ENCODE peak calls at places on chromosomes 11 and 22, in four cellular contexts. R is endothelial cell of umbilical vein, W is foreskin keratinocyte, U is Peyer's patch. L is an unnamed sample.

GRCh38 chr11:128686045-128686741 is 7.7 kb upstream of the FLI1 start:
- DNase-seq in W (no peak), R (no peak), U (peak), L (no peak)

GRCh38 chr22:22346401-22347107 is 102.0 kb downstream of the VPREB1 start:
- DNase-seq in U (no peak), W (no peak), R (no peak), L (no peak)

GRCh38 chr11:20116825-20117224 is 43.5 kb downstream of the DBX1 start:
- DNase-seq in R (no peak), W (no peak), U (no peak), L (no peak)

GRCh38 chr11:1959786-1960185 is 12.7 kb downstream of the MRPL23 start:
- DNase-seq in W (no peak), R (no peak), U (no peak), L (peak)

GRCh38 chr11:31801298-31801702 is 9.8 kb downstream of the PAX6 start:
- DNase-seq in U (no peak), R (no peak), W (no peak), L (no peak)

GRCh38 chr11:70603064-70603755 is 204.9 kb downstream of the CTTN start:
- DNase-seq in R (no peak), W (no peak), U (no peak), L (no peak)

GRCh38 chr11:104164028-104164520 is at the start of gene PDGFD:
- DNase-seq in W (peak), R (peak), U (peak), L (peak)

GRCh38 chr11:117931971-117932370 is 2.8 kb upstream of the TMPRSS13 start:
- DNase-seq in R (no peak), W (no peak), U (peak), L (no peak)

GRCh38 chr22:17655289-17655688 is 16.7 kb downstream of the BCL2L13 start:
- DNase-seq in U (no peak), W (no peak), R (no peak), L (no peak)

GRCh38 chr11:28338371-28338770 is 230.2 kb downstream of the METTL15 start:
- DNase-seq in W (no peak), R (no peak), U (no peak), L (no peak)

GRCh38 chr11:15958939-15959338 is 397.4 kb downstream of the SOX6 start:
- DNase-seq in W (no peak), R (no peak), U (no peak), L (no peak)

GRCh38 chr11:112366012-112366411 is 105.4 kb upstream of the PLET1 start:
- DNase-seq in W (no peak), U (no peak), R (no peak), L (no peak)

GRCh38 chr22:20237480-20238440 is 30.4 kb downstream of the RTN4R start:
- DNase-seq in U (no peak), W (no peak), R (no peak), L (no peak)

GRCh38 chr11:131815631-131816030 is 445.2 kb downstream of the NTM start:
- DNase-seq in R (no peak), W (no peak), U (no peak), L (no peak)

GRCh38 chr11:58392741-58393140 is 13.9 kb downstream of the OR5B3 start:
- DNase-seq in U (no peak), R (peak), W (peak), L (no peak)

GRCh38 chr11:78420796-78421209 is 3.2 kb upstream of the GAB2 start:
- DNase-seq in W (no peak), U (no peak), R (peak), L (no peak)

GRCh38 chr11:60992842-60993409 is 21.4 kb downstream of the CD6 start:
- DNase-seq in U (peak), R (no peak), W (no peak), L (no peak)

GRCh38 chr11:76251576-76251975 is 45.3 kb upstream of the WNT11 start:
- DNase-seq in W (no peak), R (no peak), U (no peak), L (no peak)

GRCh38 chr11:19777032-19777341 is 64.3 kb downstream of the NAV2 start:
- DNase-seq in R (no peak), W (no peak), U (no peak), L (no peak)

GRCh38 chr11:120354068-120354467 is 17.9 kb downstream of the ARHGEF12 start:
- DNase-seq in U (no peak), R (no peak), W (no peak), L (no peak)
- TF ChIP-seq CTCF in U (no peak), R (no peak), W (no peak), L (no peak)

DNA sequence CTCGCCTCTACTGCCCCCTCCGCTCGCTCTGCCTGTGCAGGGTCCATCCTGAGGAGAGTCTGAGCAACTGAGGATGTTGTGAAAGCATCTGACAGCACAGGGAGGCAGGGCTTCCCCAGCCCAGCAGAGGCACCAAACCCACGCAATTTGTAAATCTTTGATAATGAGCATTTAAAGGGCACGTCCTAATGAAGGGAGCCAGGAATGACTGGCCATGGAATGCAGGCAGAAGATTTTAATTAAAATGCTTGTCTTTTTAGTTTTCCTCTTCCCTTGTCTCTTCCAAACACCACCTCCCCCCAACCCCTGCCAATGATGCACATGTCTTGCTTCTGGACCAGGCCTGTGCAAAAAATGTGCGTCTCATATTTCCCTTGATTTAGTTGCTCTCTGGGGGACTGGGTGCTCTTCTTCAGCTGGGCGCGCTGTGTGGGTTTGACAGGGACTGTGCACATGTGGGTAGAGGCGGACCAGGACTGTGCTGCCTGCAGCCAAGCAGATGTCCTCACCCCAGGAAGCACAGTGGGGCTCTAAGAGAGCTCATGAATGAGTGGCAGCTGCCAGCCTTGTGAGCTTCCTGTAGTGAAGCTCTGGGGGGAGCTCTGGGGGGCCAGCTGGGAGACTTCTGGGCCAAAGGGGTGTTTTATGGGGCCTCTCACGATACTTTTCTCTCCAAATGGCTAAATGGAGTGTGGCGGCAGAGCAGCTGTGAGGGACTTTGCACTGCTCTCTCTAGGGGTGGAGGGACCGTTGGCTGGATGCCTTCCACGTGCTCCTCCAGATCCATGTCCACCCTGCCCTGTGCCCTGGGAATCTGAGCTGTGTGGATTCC is 273.5 kb downstream of the ST3GAL4 start:
- DNase-seq in R (no peak), U (no peak), W (no peak), L (no peak)
- TF ChIP-seq CTCF in R (no peak), U (no peak), W (no peak), L (no peak)

GRCh38 chr11:44303401-44303938 is 6.5 kb downstream of the ALX4 start:
- DNase-seq in R (no peak), U (no peak), W (no peak), L (no peak)
- TF ChIP-seq CTCF in R (no peak), U (no peak), W (no peak), L (no peak)

DNA sequence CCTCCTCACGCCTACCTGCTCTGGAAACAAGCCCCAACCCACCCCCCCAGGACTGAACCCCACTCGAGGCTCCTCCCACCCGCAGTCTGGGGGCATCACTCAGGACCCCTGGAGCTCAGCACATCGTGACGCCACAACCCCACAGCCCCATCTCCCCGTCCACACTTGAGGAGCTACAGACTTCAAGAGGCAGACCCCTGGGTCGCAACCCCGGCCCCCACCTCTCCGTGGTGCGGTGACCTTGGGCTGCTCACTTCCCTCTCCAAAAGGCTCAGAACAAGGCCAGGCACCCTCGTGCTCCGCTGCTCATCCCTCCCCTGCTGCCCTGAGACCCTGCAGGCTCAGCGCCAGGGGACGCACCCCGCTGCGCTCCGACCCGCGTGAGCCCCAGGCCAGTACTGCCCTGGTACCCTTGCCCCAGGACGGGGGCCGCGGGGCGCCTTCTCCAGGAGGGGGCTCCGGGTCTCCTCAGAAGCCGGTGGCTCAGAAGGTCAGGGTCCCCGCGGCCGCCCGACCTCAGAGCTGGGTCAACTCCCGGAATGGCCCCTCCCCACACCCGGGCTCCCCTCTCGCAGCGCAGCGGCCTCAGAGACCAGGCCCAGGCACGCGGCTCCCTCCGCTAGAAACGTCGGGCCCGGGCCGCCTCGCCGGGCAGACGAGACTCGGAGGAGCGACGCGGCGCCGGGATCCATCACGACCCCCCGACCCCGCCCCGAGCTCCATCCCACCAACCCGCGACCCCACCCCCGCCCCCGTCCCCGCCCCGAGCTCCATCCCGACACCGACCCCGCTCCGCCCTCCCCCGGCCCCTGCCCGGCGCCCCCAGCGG is 614 bp downstream of the GATD1 start:
- DNase-seq in U (no peak), W (no peak), R (peak), L (no peak)
- TF ChIP-seq CTCF in U (no peak), W (peak), R (no peak), L (no peak)

GRCh38 chr11:68690671-68691401 is 6.5 kb downstream of the GAL start:
- DNase-seq in R (no peak), U (no peak), W (no peak), L (peak)
- TF ChIP-seq CTCF in R (no peak), U (no peak), W (peak), L (no peak)

GRCh38 chr11:102831128-102831708 is 12.2 kb downstream of the MMP3 start:
- DNase-seq in R (peak), W (no peak), U (peak), L (no peak)
- TF ChIP-seq CTCF in R (peak), W (peak), U (peak), L (no peak)

GRCh38 chr11:108556019-108556418 is 37.5 kb downstream of the EXPH5 start:
- DNase-seq in W (no peak), U (no peak), R (no peak), L (no peak)

GRCh38 chr11:108558222-108558621 is 35.3 kb downstream of the EXPH5 start:
- DNase-seq in W (no peak), R (no peak), U (no peak), L (no peak)

GRCh38 chr11:108561535-108561991 is 32.0 kb downstream of the EXPH5 start:
- DNase-seq in U (no peak), R (no peak), W (no peak), L (no peak)

GRCh38 chr11:108559904-108560303 is 33.7 kb downstream of the EXPH5 start:
- DNase-seq in W (no peak), U (no peak), R (no peak), L (no peak)

DNA sequence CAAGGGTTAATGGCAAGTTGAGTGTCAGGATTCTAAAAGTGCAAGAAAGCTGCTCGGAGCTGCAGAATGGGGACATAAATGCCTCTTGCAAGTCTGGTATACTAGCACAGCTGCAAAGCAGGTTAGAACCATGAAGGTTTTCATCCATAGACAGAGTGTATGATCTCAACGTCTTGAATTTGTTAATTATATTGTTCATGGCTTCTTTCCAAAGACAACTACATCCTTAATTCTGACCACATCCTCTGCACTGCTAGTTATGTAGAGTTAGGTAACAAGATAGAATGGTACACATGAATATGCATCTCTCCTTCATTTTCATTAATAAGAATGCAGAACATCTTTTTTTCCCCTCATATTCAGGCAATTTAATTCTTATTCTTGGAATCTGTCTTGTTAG is 34.2 kb downstream of the EXPH5 start:
- DNase-seq in R (no peak), W (no peak), U (no peak), L (no peak)
- TF ChIP-seq CTCF in R (no peak), W (no peak), U (no peak), L (no peak)

GRCh38 chr22:28951969-28952521 is 68.7 kb downstream of the ZNRF3 start:
- DNase-seq in W (no peak), R (no peak), U (no peak), L (no peak)
- TF ChIP-seq CTCF in W (peak), R (no peak), U (no peak), L (no peak)

DNA sequence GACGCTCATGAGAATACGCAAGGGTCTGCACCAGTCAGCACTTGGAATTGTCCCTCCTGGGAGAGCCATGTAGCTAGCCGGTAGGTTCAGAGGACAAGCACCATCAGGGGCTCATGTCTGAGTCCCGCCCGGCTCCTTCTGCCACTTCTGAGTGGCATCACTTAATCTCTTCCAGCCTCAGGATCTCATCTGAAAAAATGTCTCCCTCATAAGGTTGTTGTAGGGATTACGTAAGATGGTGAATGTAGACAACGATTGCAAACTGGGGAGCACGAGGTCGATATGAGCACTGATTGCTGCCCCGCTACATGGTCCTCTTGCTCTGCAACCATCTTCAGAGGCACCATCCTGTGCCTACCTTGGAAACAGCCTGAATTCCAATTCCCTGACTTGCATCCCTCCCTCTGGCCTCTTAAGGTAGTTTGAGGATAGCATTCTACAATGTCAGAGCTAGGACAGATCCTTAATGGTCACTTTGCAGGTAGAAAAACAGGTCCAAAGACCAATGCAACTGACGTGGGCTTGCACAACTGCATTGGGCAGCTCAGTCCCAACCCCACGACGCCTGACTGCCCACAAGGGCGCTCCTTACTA is 115.8 kb upstream of the TMEM45B start:
- DNase-seq in U (no peak), R (no peak), W (no peak), L (no peak)
- TF ChIP-seq CTCF in U (no peak), R (no peak), W (peak), L (no peak)